ENCODE peak calls at places on chromosomes 11 and 22, in six cellular contexts. One of them, this sample, is unnamed.

GRCh38 chr11:104738918-104739317 is 159.3 kb downstream of the CASP12 start:
- DNase-seq in mucosa of descending colon: no peak
- DNase-seq in tibial artery: no peak
- DNase-seq in A549: no peak
- DNase-seq in CD8-positive, alpha-beta memory T cell: no peak
- DNase-seq in naive thymus-derived CD4-positive, alpha-beta T cell: no peak
- DNase-seq in this sample: no peak

GRCh38 chr22:32175751-32176644 is 16.9 kb upstream of the C22orf42 start:
- DNase-seq in mucosa of descending colon: no peak
- DNase-seq in tibial artery: no peak
- DNase-seq in A549: no peak
- DNase-seq in CD8-positive, alpha-beta memory T cell: no peak
- DNase-seq in naive thymus-derived CD4-positive, alpha-beta T cell: no peak
- DNase-seq in this sample: no peak

GRCh38 chr11:6855971-6856542 is 6.8 kb upstream of the OR10A2 start:
- DNase-seq in mucosa of descending colon: no peak
- DNase-seq in tibial artery: no peak
- DNase-seq in A549: peak; percentile 3
- DNase-seq in CD8-positive, alpha-beta memory T cell: no peak
- DNase-seq in naive thymus-derived CD4-positive, alpha-beta T cell: no peak
- DNase-seq in this sample: no peak

GRCh38 chr11:105232021-105232420 is 92.5 kb upstream of the CARD18 start:
- DNase-seq in mucosa of descending colon: no peak
- DNase-seq in tibial artery: no peak
- DNase-seq in A549: no peak
- DNase-seq in CD8-positive, alpha-beta memory T cell: no peak
- DNase-seq in naive thymus-derived CD4-positive, alpha-beta T cell: no peak
- DNase-seq in this sample: no peak

GRCh38 chr11:64916040-64916847 is 765 bp downstream of the ATG2A start:
- DNase-seq in mucosa of descending colon: peak; percentile 58
- DNase-seq in tibial artery: peak; percentile 64
- DNase-seq in A549: peak; percentile 76
- DNase-seq in CD8-positive, alpha-beta memory T cell: peak; percentile 30
- DNase-seq in naive thymus-derived CD4-positive, alpha-beta T cell: no peak
- DNase-seq in this sample: peak; percentile 71

GRCh38 chr11:70601861-70602575 is 203.7 kb downstream of the CTTN start:
- DNase-seq in mucosa of descending colon: no peak
- DNase-seq in tibial artery: no peak
- DNase-seq in A549: no peak
- DNase-seq in CD8-positive, alpha-beta memory T cell: no peak
- DNase-seq in naive thymus-derived CD4-positive, alpha-beta T cell: no peak
- DNase-seq in this sample: no peak

GRCh38 chr11:122215244-122215992 is 99.4 kb upstream of the BLID start:
- DNase-seq in mucosa of descending colon: peak; percentile 52
- DNase-seq in tibial artery: peak; percentile 75
- DNase-seq in A549: peak; percentile 47
- DNase-seq in CD8-positive, alpha-beta memory T cell: no peak
- DNase-seq in naive thymus-derived CD4-positive, alpha-beta T cell: no peak
- DNase-seq in this sample: peak; percentile 72

GRCh38 chr11:75263944-75264349 is 23.4 kb downstream of the TPBGL start:
- DNase-seq in mucosa of descending colon: no peak
- DNase-seq in tibial artery: no peak
- DNase-seq in A549: no peak
- DNase-seq in CD8-positive, alpha-beta memory T cell: no peak
- DNase-seq in naive thymus-derived CD4-positive, alpha-beta T cell: no peak
- DNase-seq in this sample: no peak

GRCh38 chr22:40855960-40856512 is 403 bp downstream of the ST13 start:
- DNase-seq in mucosa of descending colon: no peak
- DNase-seq in tibial artery: peak; percentile 34
- DNase-seq in A549: peak; percentile 19
- DNase-seq in CD8-positive, alpha-beta memory T cell: no peak
- DNase-seq in naive thymus-derived CD4-positive, alpha-beta T cell: peak; percentile 34
- DNase-seq in this sample: no peak

GRCh38 chr22:28791124-28791523 is 9.2 kb downstream of the XBP1 start:
- DNase-seq in mucosa of descending colon: no peak
- DNase-seq in tibial artery: no peak
- DNase-seq in A549: no peak
- DNase-seq in CD8-positive, alpha-beta memory T cell: no peak
- DNase-seq in naive thymus-derived CD4-positive, alpha-beta T cell: no peak
- DNase-seq in this sample: no peak

GRCh38 chr11:65378208-65378927 is 4.1 kb downstream of the SLC25A45 start:
- DNase-seq in mucosa of descending colon: no peak
- DNase-seq in tibial artery: no peak
- DNase-seq in A549: peak; percentile 38
- DNase-seq in CD8-positive, alpha-beta memory T cell: no peak
- DNase-seq in naive thymus-derived CD4-positive, alpha-beta T cell: no peak
- DNase-seq in this sample: no peak

GRCh38 chr22:11066458-11067285 is 4461.3 kb upstream of the OR11H1 start:
- DNase-seq in mucosa of descending colon: no peak
- DNase-seq in tibial artery: no peak
- DNase-seq in A549: no peak
- DNase-seq in CD8-positive, alpha-beta memory T cell: no peak
- DNase-seq in naive thymus-derived CD4-positive, alpha-beta T cell: no peak
- DNase-seq in this sample: no peak

GRCh38 chr11:19519912-19520641 is 192.6 kb upstream of the NAV2 start:
- DNase-seq in mucosa of descending colon: no peak
- DNase-seq in tibial artery: no peak
- DNase-seq in A549: no peak
- DNase-seq in CD8-positive, alpha-beta memory T cell: no peak
- DNase-seq in naive thymus-derived CD4-positive, alpha-beta T cell: no peak
- DNase-seq in this sample: no peak

GRCh38 chr11:45150943-45151342 is 4.5 kb downstream of the PRDM11 start:
- DNase-seq in mucosa of descending colon: no peak
- DNase-seq in tibial artery: no peak
- DNase-seq in A549: no peak
- DNase-seq in CD8-positive, alpha-beta memory T cell: no peak
- DNase-seq in naive thymus-derived CD4-positive, alpha-beta T cell: no peak
- DNase-seq in this sample: no peak

DNA sequence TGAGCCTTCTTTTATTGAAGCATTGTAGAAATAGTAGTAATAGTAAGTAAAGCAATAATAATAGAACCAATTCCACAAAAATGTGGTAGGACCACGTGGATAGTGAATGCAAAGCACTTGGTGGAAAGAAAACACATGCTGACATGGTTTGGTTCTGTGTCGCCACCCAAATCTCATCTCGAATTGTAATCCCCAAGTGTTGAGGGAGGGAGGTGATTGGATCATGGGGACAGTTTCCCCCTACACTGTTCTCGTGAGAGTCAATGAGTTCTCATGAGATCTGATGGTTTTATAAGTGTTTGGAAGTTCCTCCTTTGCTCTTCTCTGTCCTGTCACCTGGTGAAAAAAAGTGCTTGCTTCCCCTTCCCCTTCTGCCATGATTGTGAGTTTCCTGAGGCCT is 421.9 kb upstream of the CADM1 start:
- DNase-seq in mucosa of descending colon: no peak
- DNase-seq in tibial artery: no peak
- DNase-seq in A549: no peak
- DNase-seq in CD8-positive, alpha-beta memory T cell: no peak
- DNase-seq in naive thymus-derived CD4-positive, alpha-beta T cell: no peak
- DNase-seq in this sample: no peak
- H3K4me1 ChIP-seq in mucosa of descending colon: no peaks in the 10 kb centered on the region
- H3K4me1 ChIP-seq in tibial artery: no peaks in the 10 kb centered on the region
- H3K4me1 ChIP-seq in A549: no peaks in the 10 kb centered on the region
- H3K4me1 ChIP-seq in CD8-positive, alpha-beta memory T cell: no peaks in the 10 kb centered on the region
- H3K4me1 ChIP-seq in naive thymus-derived CD4-positive, alpha-beta T cell: no peaks in the 10 kb centered on the region
- H3K4me1 ChIP-seq in this sample: no peaks in the 10 kb centered on the region

GRCh38 chr11:129813216-129813791 is 2.3 kb upstream of the TMEM45B start:
- DNase-seq in mucosa of descending colon: no peak
- DNase-seq in tibial artery: no peak
- DNase-seq in A549: no peak
- DNase-seq in CD8-positive, alpha-beta memory T cell: no peak
- DNase-seq in naive thymus-derived CD4-positive, alpha-beta T cell: no peak
- DNase-seq in this sample: no peak

GRCh38 chr11:129815596-129816461 is at the start of gene TMEM45B:
- DNase-seq in mucosa of descending colon: peak; percentile 84
- DNase-seq in tibial artery: no peak
- DNase-seq in A549: no peak
- DNase-seq in CD8-positive, alpha-beta memory T cell: peak; percentile 35
- DNase-seq in naive thymus-derived CD4-positive, alpha-beta T cell: peak; percentile 33
- DNase-seq in this sample: no peak

GRCh38 chr11:129819237-129819636 is 3.6 kb downstream of the TMEM45B start:
- DNase-seq in mucosa of descending colon: no peak
- DNase-seq in tibial artery: no peak
- DNase-seq in A549: no peak
- DNase-seq in CD8-positive, alpha-beta memory T cell: no peak
- DNase-seq in naive thymus-derived CD4-positive, alpha-beta T cell: no peak
- DNase-seq in this sample: no peak

GRCh38 chr11:129817282-129818051 is 1.8 kb downstream of the TMEM45B start:
- DNase-seq in mucosa of descending colon: peak; percentile 60
- DNase-seq in tibial artery: no peak
- DNase-seq in A549: no peak
- DNase-seq in CD8-positive, alpha-beta memory T cell: no peak
- DNase-seq in naive thymus-derived CD4-positive, alpha-beta T cell: no peak
- DNase-seq in this sample: no peak

DNA sequence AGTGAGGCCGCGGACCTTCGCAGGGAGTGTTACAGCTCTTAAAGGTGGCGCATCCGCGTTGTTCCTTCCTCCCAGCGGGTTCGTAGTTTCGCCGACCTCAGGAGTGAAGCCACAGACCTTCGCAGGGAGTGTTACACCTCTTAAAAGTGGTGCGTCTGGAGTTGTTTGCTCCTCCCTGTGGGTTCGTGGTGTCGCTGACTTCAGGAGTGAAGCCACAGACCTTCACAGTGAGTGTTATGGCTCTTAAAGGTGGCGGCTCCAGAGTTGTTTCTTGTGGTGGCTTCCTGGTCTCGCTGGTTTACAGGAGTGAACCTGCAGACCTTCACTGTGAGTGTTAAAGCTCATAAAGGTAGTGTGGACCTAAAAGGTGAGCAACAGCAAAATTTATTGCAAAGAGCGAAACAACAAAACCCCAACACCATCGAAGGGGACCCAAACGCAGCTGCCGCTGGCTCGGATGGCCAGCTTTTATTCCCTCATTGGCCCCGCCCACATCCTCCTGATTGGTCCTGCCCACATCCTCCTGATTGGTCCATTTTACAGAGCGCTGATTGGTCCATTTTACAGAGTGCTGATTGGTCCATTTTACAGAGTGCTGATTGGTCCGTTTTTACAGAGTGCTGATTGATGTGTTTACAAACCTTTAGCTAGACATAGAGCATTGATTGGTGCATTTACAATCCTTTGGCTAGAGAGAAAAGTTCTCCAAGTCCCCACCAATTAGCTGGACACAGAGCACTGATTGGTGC is 1.2 kb upstream of the TMEM45B start:
- DNase-seq in mucosa of descending colon: no peak
- DNase-seq in tibial artery: no peak
- DNase-seq in A549: peak; percentile 13
- DNase-seq in CD8-positive, alpha-beta memory T cell: peak; percentile 79
- DNase-seq in naive thymus-derived CD4-positive, alpha-beta T cell: peak; percentile 82
- DNase-seq in this sample: no peak
- H3K4me3 ChIP-seq in mucosa of descending colon: no peak overlapping the region
- H3K4me3 ChIP-seq in tibial artery: no peak overlapping the region
- H3K4me3 ChIP-seq in A549: no peak overlapping the region
- H3K4me3 ChIP-seq in CD8-positive, alpha-beta memory T cell: peak overlapping the region; percentile 42
- H3K4me3 ChIP-seq in naive thymus-derived CD4-positive, alpha-beta T cell: peak overlapping the region; percentile 31
- H3K4me3 ChIP-seq in this sample: no peak overlapping the region

GRCh38 chr11:107844041-107844440 is 14.5 kb downstream of the SLC35F2 start:
- DNase-seq in mucosa of descending colon: no peak
- DNase-seq in tibial artery: no peak
- DNase-seq in A549: peak; percentile 33
- DNase-seq in CD8-positive, alpha-beta memory T cell: no peak
- DNase-seq in naive thymus-derived CD4-positive, alpha-beta T cell: no peak
- DNase-seq in this sample: no peak
- H3K4me1 ChIP-seq in mucosa of descending colon: peaks cover 24% of the 10 kb centered on the region
- H3K4me1 ChIP-seq in tibial artery: peaks cover 7% of the 10 kb centered on the region
- H3K4me1 ChIP-seq in A549: peaks cover 60% of the 10 kb centered on the region
- H3K4me1 ChIP-seq in CD8-positive, alpha-beta memory T cell: peaks cover 6% of the 10 kb centered on the region
- H3K4me1 ChIP-seq in naive thymus-derived CD4-positive, alpha-beta T cell: no peaks in the 10 kb centered on the region
- H3K4me1 ChIP-seq in this sample: no peaks in the 10 kb centered on the region

DNA sequence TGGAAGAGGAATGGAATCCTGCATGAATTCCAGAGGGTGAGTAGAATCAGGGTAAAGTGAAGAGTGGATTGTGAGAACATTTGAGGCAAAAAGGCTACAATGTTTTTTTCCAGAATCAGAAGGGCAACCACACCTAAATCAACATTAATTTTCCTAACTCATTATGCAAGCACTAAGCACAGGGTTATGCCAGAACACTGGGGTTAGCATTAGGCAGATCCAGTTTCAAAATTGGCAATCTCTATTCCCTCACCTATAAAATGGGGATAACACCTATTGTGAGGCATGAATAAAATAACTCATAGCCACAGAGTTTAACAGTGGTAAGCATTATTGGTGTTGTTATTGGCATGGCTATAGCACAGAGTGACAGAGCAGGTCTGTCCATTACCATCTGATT is 378.6 kb upstream of the FAT3 start:
- DNase-seq in mucosa of descending colon: no peak
- DNase-seq in tibial artery: no peak
- DNase-seq in A549: no peak
- DNase-seq in CD8-positive, alpha-beta memory T cell: no peak
- DNase-seq in naive thymus-derived CD4-positive, alpha-beta T cell: no peak
- DNase-seq in this sample: no peak
- H3K4me3 ChIP-seq in mucosa of descending colon: no peak overlapping the region
- H3K4me3 ChIP-seq in tibial artery: no peak overlapping the region
- H3K4me3 ChIP-seq in A549: no peak overlapping the region
- H3K4me3 ChIP-seq in CD8-positive, alpha-beta memory T cell: no peak overlapping the region
- H3K4me3 ChIP-seq in naive thymus-derived CD4-positive, alpha-beta T cell: no peak overlapping the region
- H3K4me3 ChIP-seq in this sample: no peak overlapping the region

DNA sequence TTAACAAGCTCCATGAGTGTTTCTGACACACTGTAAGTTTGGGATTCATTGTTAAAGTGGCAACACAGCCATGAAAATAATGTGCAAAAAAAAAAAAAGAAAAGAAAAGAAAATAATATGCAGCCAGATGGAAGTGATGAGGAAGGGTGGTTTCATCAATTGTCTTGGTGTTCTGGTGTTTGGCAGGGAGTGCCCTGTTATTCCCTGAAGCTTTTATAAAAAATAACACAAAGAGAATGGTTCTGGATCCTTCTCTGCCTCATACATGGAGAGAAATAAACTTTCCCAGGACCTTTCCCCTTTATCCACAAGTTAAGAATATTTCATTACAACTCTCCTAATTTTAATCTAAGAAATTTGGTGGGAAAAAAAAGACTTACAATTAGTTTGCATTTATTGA is 16.7 kb downstream of the AMOTL1 start:
- DNase-seq in mucosa of descending colon: no peak
- DNase-seq in tibial artery: no peak
- DNase-seq in A549: no peak
- DNase-seq in CD8-positive, alpha-beta memory T cell: no peak
- DNase-seq in naive thymus-derived CD4-positive, alpha-beta T cell: no peak
- DNase-seq in this sample: no peak
- H3K4me1 ChIP-seq in mucosa of descending colon: peaks cover 7% of the 10 kb centered on the region
- H3K4me1 ChIP-seq in tibial artery: peaks cover 61% of the 10 kb centered on the region
- H3K4me1 ChIP-seq in A549: peaks cover 8% of the 10 kb centered on the region
- H3K4me1 ChIP-seq in CD8-positive, alpha-beta memory T cell: no peaks in the 10 kb centered on the region
- H3K4me1 ChIP-seq in naive thymus-derived CD4-positive, alpha-beta T cell: no peaks in the 10 kb centered on the region
- H3K4me1 ChIP-seq in this sample: peaks cover 12% of the 10 kb centered on the region